ENCODE peak calls at places on chromosome 1, in nine cellular contexts. B is transverse colon; H is SJSA1; K is pancreas; L is thoracic aorta; F is GM23248; P is CD8-positive, alpha-beta memory T cell; M is upper lobe of right lung; N is PC-3. Y is an unnamed sample. For H3K4me1, the result is how much of the 10 kb centered on the place peaks cover.

GRCh38 chr1:25520446-25521061 is 22.9 kb upstream of the LDLRAP1 start:
- DNase-seq in B (peak), H (no peak), K (peak), L (no peak), F (peak), P (peak), M (peak), N (peak), Y (peak)

GRCh38 chr1:9793291-9793690 is 30.5 kb downstream of the CLSTN1 start:
- DNase-seq in B (no peak), H (no peak), K (no peak), L (no peak), F (no peak), P (no peak), M (no peak), N (no peak), Y (no peak)

GRCh38 chr1:229148041-229148671 is 122.8 kb upstream of the RAB4A start:
- DNase-seq in B (no peak), H (peak), K (peak), L (no peak), F (no peak), P (no peak), M (no peak), N (no peak), Y (no peak)

GRCh38 chr1:201648911-201649775 is 110.2 kb downstream of the NAV1 start:
- DNase-seq in B (peak), H (no peak), K (peak), L (no peak), F (peak), P (no peak), M (no peak), N (no peak), Y (no peak)

GRCh38 chr1:112808861-112809684 is 93.9 kb upstream of the PPM1J start:
- DNase-seq in B (peak), H (peak), K (peak), L (no peak), F (peak), P (peak), M (peak), N (peak), Y (peak)

GRCh38 chr1:98555814-98556213 is 105.7 kb upstream of the SNX7 start:
- DNase-seq in B (no peak), H (no peak), K (no peak), L (no peak), F (no peak), P (no peak), M (no peak), N (no peak), Y (no peak)

GRCh38 chr1:26391450-26391849 is 18.9 kb upstream of the ZNF683 start:
- DNase-seq in B (no peak), H (no peak), K (no peak), L (no peak), F (peak), P (peak), M (no peak), N (peak), Y (peak)

GRCh38 chr1:184287001-184287400 is 99.8 kb upstream of the C1orf21 start:
- DNase-seq in B (no peak), H (no peak), K (no peak), L (no peak), F (no peak), P (no peak), M (no peak), N (no peak), Y (no peak)

GRCh38 chr1:150976879-150977694 is 2.5 kb upstream of the CERS2 start:
- DNase-seq in B (peak), H (peak), K (peak), L (peak), F (peak), P (peak), M (peak), N (peak), Y (peak)

GRCh38 chr1:26363549-26364448 is 8.8 kb downstream of the ZNF683 start:
- DNase-seq in B (peak), H (peak), K (peak), L (peak), F (peak), P (peak), M (peak), N (peak), Y (peak)

GRCh38 chr1:210233216-210233494 is 559 bp downstream of the SERTAD4 start:
- DNase-seq in B (no peak), H (no peak), K (no peak), L (no peak), F (peak), P (no peak), M (no peak), N (peak), Y (no peak)

GRCh38 chr1:60132985-60133673 is 59.6 kb upstream of the C1orf87 start:
- DNase-seq in B (peak), H (peak), K (no peak), L (no peak), F (peak), P (no peak), M (no peak), N (peak), Y (no peak)

GRCh38 chr1:53086504-53087070 is 24.6 kb downstream of the PODN start:
- DNase-seq in B (no peak), H (no peak), K (no peak), L (no peak), F (no peak), P (no peak), M (no peak), N (no peak), Y (no peak)

GRCh38 chr1:203351037-203351625 is at the start of gene FMOD:
- DNase-seq in B (peak), H (no peak), K (peak), L (peak), F (peak), P (no peak), M (no peak), N (no peak), Y (no peak)

GRCh38 chr1:180925471-180926051 is 12.9 kb downstream of the KIAA1614 start:
- DNase-seq in B (no peak), H (no peak), K (no peak), L (no peak), F (no peak), P (no peak), M (no peak), N (no peak), Y (no peak)

GRCh38 chr1:203175237-203176181 is at the start of gene MYBPH:
- DNase-seq in B (no peak), H (no peak), K (peak), L (no peak), F (no peak), P (no peak), M (no peak), N (no peak), Y (no peak)

GRCh38 chr1:94969137-94969536 is 42.2 kb upstream of the CNN3 start:
- DNase-seq in B (no peak), H (no peak), K (no peak), L (no peak), F (no peak), P (no peak), M (no peak), N (no peak), Y (no peak)

GRCh38 chr1:228369608-228370438 is 36.8 kb downstream of the TRIM11 start:
- DNase-seq in B (no peak), H (no peak), K (no peak), L (no peak), F (no peak), P (no peak), M (peak), N (no peak), Y (no peak)

GRCh38 chr1:5632226-5632625 is 360.0 kb downstream of the NPHP4 start:
- DNase-seq in B (peak), H (peak), K (no peak), L (no peak), F (no peak), P (no peak), M (no peak), N (no peak), Y (no peak)

GRCh38 chr1:63775418-63776127 is 1.8 kb downstream of the ROR1 start:
- DNase-seq in B (no peak), H (no peak), K (no peak), L (no peak), F (no peak), P (no peak), M (no peak), N (peak), Y (no peak)

GRCh38 chr1:183702087-183702812 is 49.1 kb upstream of the APOBEC4 start:
- DNase-seq in B (no peak), H (no peak), K (no peak), L (no peak), F (peak), P (no peak), M (no peak), N (no peak), Y (no peak)

GRCh38 chr1:219350172-219350571 is 176.5 kb downstream of the LYPLAL1 start:
- DNase-seq in B (no peak), H (no peak), K (no peak), L (no peak), F (no peak), P (no peak), M (no peak), N (no peak), Y (no peak)

GRCh38 chr1:41616563-41616962 is 132.1 kb upstream of the EDN2 start:
- DNase-seq in B (no peak), H (no peak), K (no peak), L (no peak), F (no peak), P (no peak), M (no peak), N (no peak), Y (no peak)

GRCh38 chr1:179025975-179026812 is 500 bp downstream of the FAM20B start:
- DNase-seq in B (peak), H (peak), K (peak), L (no peak), F (peak), P (peak), M (peak), N (peak), Y (peak)

GRCh38 chr1:28811766-28812668 is at the start of gene OPRD1:
- DNase-seq in B (no peak), H (no peak), K (no peak), L (no peak), F (peak), P (no peak), M (no peak), N (no peak), Y (no peak)

GRCh38 chr1:94661431-94661830 is 119.9 kb upstream of the F3 start:
- DNase-seq in B (no peak), H (no peak), K (no peak), L (no peak), F (no peak), P (no peak), M (no peak), N (no peak), Y (no peak)

GRCh38 chr1:100485855-100486258 is 52.1 kb upstream of the GPR88 start:
- DNase-seq in B (no peak), H (no peak), K (no peak), L (no peak), F (peak), P (no peak), M (no peak), N (peak), Y (no peak)

GRCh38 chr1:230087034-230087721 is 20.1 kb downstream of the GALNT2 start:
- DNase-seq in B (no peak), H (no peak), K (no peak), L (no peak), F (no peak), P (no peak), M (no peak), N (no peak), Y (no peak)

GRCh38 chr1:218529691-218530310 is 184.7 kb downstream of the TGFB2 start:
- DNase-seq in B (no peak), H (no peak), K (no peak), L (no peak), F (no peak), P (no peak), M (no peak), N (peak), Y (no peak)

GRCh38 chr1:88670462-88670861 is 13.6 kb upstream of the PKN2 start:
- DNase-seq in B (no peak), H (no peak), K (no peak), L (no peak), F (no peak), P (no peak), M (no peak), N (no peak), Y (no peak)

GRCh38 chr1:40711465-40712404 is 20.2 kb downstream of the NFYC start:
- DNase-seq in B (peak), H (peak), K (no peak), L (no peak), F (peak), P (no peak), M (no peak), N (peak), Y (no peak)

DNA sequence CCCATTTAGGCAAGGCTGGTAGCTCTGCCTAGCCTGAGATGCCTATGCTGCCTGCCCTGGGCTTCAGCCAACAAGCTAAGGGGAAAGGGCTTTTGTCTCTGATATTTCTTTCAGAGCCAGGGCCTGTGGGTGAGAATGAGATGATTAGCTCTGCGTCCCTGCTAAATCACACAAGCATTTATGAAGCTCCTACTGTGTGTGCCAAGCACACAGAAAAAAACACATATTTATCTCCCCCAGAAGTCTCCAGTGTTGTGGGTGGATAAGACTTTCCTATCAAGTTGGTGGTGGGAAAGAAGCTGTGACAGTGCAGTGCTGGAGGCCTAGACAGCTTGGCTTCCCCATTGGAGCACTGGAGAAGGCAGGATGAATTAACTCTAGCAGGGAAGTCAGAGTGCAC is 1.5 kb downstream of the SLC50A1 start:
- DNase-seq in B (no peak), H (no peak), K (no peak), L (no peak), F (no peak), P (no peak), M (no peak), N (no peak), Y (no peak)
- H3K4me1 ChIP-seq in B (under half), H (under half), K (under half), L (under half), F (under half), P (under half), M (under half), N (under half), Y (under half)

DNA sequence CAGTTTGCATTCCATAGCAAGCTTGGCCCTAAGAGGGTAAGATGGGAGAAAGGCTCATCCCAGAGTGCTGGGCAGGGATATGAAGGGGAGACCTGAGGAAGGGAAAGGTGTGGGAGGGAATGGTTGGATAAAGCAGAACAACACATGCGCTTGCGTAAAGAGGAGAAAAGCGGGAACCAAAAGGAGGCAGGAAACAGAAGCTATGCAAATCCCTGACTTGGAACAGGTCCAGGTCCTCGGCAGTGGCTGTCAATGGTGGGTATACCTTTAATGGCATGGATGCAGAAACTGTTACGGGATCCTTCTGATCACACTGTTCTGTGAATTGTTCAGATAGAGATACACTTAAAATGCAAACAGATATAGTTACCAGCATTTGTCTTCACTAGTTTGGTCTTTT is 455.6 kb downstream of the SIPA1L2 start:
- DNase-seq in B (no peak), H (no peak), K (no peak), L (no peak), F (no peak), P (no peak), M (no peak), N (no peak), Y (no peak)
- H3K4me1 ChIP-seq in B (under half), H (under half), K (under half), L (under half), F (under half), P (under half), M (under half), N (under half), Y (under half)

DNA sequence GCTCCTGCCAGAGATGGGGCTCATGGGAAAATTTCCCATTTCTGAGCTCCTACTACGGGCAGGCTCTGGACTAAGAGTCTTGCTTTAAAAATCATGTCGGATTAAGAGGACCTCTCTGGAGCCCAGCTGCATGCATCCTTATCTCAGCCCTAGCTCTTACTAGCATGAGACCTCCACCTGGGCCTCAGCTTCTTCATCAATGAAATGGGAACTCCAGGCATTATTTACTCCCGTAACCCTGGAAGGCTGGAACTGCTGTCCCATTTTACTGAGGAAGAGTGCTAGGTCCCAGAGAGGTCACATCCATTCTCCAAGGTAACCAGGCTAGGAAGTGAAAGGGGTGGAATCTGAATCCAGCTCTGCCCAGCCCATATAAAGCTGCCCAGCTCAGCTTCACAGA is 6.2 kb downstream of the COL8A2 start:
- DNase-seq in B (no peak), H (no peak), K (no peak), L (no peak), F (no peak), P (no peak), M (no peak), N (no peak), Y (no peak)
- H3K4me1 ChIP-seq in B (under half), H (under half), K (under half), L (half or more), F (under half), P (under half), M (under half), N (under half), Y (under half)

DNA sequence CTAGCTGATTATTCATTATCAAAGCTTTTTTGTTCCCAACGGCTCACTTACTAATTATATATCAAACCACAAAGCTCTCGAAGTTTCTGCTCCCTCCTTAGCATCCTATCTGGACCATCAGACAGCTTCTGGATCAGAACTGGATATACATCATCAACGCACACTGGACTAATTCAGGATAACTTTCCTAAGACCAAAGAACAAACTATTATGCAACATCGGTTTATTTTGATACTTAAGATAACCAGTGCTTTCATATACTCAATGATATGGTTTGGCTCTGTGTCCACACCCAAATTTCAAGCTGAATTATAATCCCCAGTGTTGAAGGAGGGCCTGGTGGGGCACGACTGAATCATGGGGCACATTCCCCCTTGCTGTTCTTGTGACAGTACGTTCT is 110.8 kb downstream of the SMYD3 start:
- DNase-seq in B (no peak), H (no peak), K (no peak), L (no peak), F (no peak), P (no peak), M (no peak), N (no peak), Y (no peak)
- H3K4me1 ChIP-seq in B (under half), H (under half), K (under half), L (under half), F (under half), P (under half), M (under half), N (under half), Y (under half)

DNA sequence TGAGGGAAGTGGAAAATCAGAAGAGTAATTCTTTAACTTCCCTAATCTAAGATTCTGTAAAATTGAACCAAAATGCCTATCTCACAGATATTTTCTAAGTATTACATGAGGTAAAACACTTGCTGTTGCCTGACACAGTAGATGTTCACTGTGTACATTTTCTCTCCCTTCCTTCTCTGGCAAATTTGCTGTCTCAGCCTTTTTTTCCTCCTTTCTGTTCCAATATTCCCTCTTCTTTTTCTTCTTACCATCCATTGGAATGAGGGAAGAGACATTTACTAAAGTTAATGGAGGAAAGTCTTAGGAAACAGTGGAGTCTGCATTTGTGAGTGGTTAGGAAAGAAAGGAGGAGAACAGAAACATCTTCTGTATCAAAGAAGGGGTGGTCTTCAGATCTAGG is 239.9 kb downstream of the ZP4 start:
- DNase-seq in B (no peak), H (no peak), K (no peak), L (no peak), F (no peak), P (no peak), M (no peak), N (no peak), Y (no peak)
- H3K4me1 ChIP-seq in B (under half), H (under half), K (under half), L (under half), F (under half), P (under half), M (under half), N (under half), Y (under half)

GRCh38 chr1:110606784-110607662 is 865 bp upstream of the KCNA2 start:
- DNase-seq in B (peak), H (no peak), K (no peak), L (no peak), F (peak), P (no peak), M (no peak), N (no peak), Y (no peak)
- H3K4me1 ChIP-seq in B (under half), H (under half), K (under half), L (under half), F (under half), P (under half), M (under half), N (under half), Y (under half)

GRCh38 chr1:118159578-118159977 is 25.4 kb downstream of the SPAG17 start:
- DNase-seq in B (no peak), H (no peak), K (no peak), L (no peak), F (peak), P (no peak), M (no peak), N (no peak), Y (no peak)

GRCh38 chr1:118154220-118154619 is 30.8 kb downstream of the SPAG17 start:
- DNase-seq in B (no peak), H (no peak), K (no peak), L (no peak), F (peak), P (no peak), M (no peak), N (peak), Y (no peak)

GRCh38 chr1:118155106-118155505 is 29.9 kb downstream of the SPAG17 start:
- DNase-seq in B (no peak), H (no peak), K (no peak), L (no peak), F (no peak), P (no peak), M (no peak), N (no peak), Y (no peak)

GRCh38 chr1:118158918-118159317 is 26.1 kb downstream of the SPAG17 start:
- DNase-seq in B (no peak), H (peak), K (no peak), L (no peak), F (peak), P (no peak), M (no peak), N (peak), Y (no peak)

GRCh38 chr1:118157506-118157905 is 27.5 kb downstream of the SPAG17 start:
- DNase-seq in B (no peak), H (no peak), K (no peak), L (no peak), F (no peak), P (no peak), M (no peak), N (no peak), Y (no peak)
- H3K4me1 ChIP-seq in B (under half), H (under half), K (under half), L (under half), F (under half), P (under half), M (under half), N (under half), Y (under half)

DNA sequence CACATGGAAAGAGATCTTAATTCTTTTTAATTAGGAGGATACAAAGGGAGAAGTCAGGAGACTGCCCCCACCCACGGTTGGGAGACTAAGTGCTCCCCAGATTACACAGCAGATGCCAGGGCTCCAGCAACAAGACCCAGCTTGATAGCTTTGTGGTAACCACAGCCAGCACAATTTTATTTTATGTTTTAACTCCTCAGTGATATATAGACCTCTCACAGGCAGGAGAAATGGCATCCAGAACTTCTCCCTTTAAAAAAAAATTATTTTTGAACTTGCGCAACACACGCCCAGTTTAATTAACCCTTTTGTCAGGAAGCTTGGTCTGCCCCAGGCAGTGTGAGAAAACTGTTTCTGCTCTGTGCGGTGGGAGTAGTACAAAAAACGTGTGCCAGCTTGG is 62.6 kb upstream of the ACOT11 start:
- DNase-seq in B (no peak), H (no peak), K (no peak), L (no peak), F (no peak), P (no peak), M (no peak), N (no peak), Y (no peak)
- H3K4me1 ChIP-seq in B (under half), H (under half), K (under half), L (under half), F (under half), P (half or more), M (under half), N (under half), Y (half or more)

GRCh38 chr1:207821464-207822045 is 69.7 kb downstream of the CD46 start:
- DNase-seq in B (no peak), H (no peak), K (peak), L (no peak), F (no peak), P (no peak), M (peak), N (no peak), Y (no peak)
- H3K4me1 ChIP-seq in B (half or more), H (under half), K (under half), L (half or more), F (under half), P (half or more), M (half or more), N (under half), Y (half or more)